ENCODE peak calls at places on chromosomes 11 and 22, in eight cellular contexts. One of them, this sample, is unnamed.

GRCh38 chr22:38262051-38262795 is 10.6 kb downstream of the TMEM184B start:
- DNase-seq in body of pancreas: peak; percentile 71
- DNase-seq in kidney epithelial cell: no peak
- DNase-seq in CD4-positive, alpha-beta memory T cell: peak; percentile 30
- DNase-seq in cardiac muscle cell: no peak
- DNase-seq in PC-3: peak; percentile 42
- DNase-seq in NB4: peak; percentile 59
- DNase-seq in fibroblast of mammary gland: peak; percentile 70
- DNase-seq in this sample: peak; percentile 79

GRCh38 chr22:49297286-49297870 is 530.3 kb downstream of the BRD1 start:
- DNase-seq in kidney epithelial cell: no peak
- DNase-seq in CD4-positive, alpha-beta memory T cell: no peak
- DNase-seq in fibroblast of mammary gland: no peak
- DNase-seq in body of pancreas: no peak
- DNase-seq in PC-3: no peak
- DNase-seq in NB4: no peak
- DNase-seq in cardiac muscle cell: no peak
- DNase-seq in this sample: no peak

GRCh38 chr11:133228406-133229330 is 303.6 kb downstream of the OPCML start:
- DNase-seq in body of pancreas: peak; percentile 21
- DNase-seq in fibroblast of mammary gland: no peak
- DNase-seq in NB4: no peak
- DNase-seq in cardiac muscle cell: no peak
- DNase-seq in PC-3: no peak
- DNase-seq in CD4-positive, alpha-beta memory T cell: no peak
- DNase-seq in kidney epithelial cell: no peak
- DNase-seq in this sample: no peak

GRCh38 chr22:48090332-48090672 is 1327.9 kb downstream of the TBC1D22A start:
- DNase-seq in CD4-positive, alpha-beta memory T cell: no peak
- DNase-seq in fibroblast of mammary gland: no peak
- DNase-seq in NB4: no peak
- DNase-seq in body of pancreas: no peak
- DNase-seq in cardiac muscle cell: no peak
- DNase-seq in kidney epithelial cell: no peak
- DNase-seq in PC-3: no peak
- DNase-seq in this sample: no peak

GRCh38 chr11:57941875-57942274 is 81.8 kb upstream of the OR9Q1 start:
- DNase-seq in cardiac muscle cell: no peak
- DNase-seq in CD4-positive, alpha-beta memory T cell: no peak
- DNase-seq in fibroblast of mammary gland: no peak
- DNase-seq in NB4: no peak
- DNase-seq in kidney epithelial cell: no peak
- DNase-seq in body of pancreas: no peak
- DNase-seq in PC-3: no peak
- DNase-seq in this sample: peak; percentile 22

GRCh38 chr11:2074266-2074825 is 64.8 kb downstream of the IGF2 start:
- DNase-seq in CD4-positive, alpha-beta memory T cell: no peak
- DNase-seq in PC-3: no peak
- DNase-seq in kidney epithelial cell: no peak
- DNase-seq in body of pancreas: no peak
- DNase-seq in fibroblast of mammary gland: no peak
- DNase-seq in NB4: peak; percentile 43
- DNase-seq in cardiac muscle cell: no peak
- DNase-seq in this sample: peak; percentile 50

GRCh38 chr11:128195057-128195751 is 392.2 kb downstream of the ETS1 start:
- DNase-seq in kidney epithelial cell: no peak
- DNase-seq in CD4-positive, alpha-beta memory T cell: peak; percentile 70
- DNase-seq in cardiac muscle cell: peak; percentile 64
- DNase-seq in body of pancreas: no peak
- DNase-seq in PC-3: no peak
- DNase-seq in NB4: peak; percentile 77
- DNase-seq in fibroblast of mammary gland: no peak
- DNase-seq in this sample: no peak

GRCh38 chr11:120168960-120169681 is 31.2 kb upstream of the TRIM29 start:
- DNase-seq in cardiac muscle cell: peak; percentile 79
- DNase-seq in kidney epithelial cell: no peak
- DNase-seq in NB4: peak; percentile 70
- DNase-seq in body of pancreas: peak; percentile 67
- DNase-seq in CD4-positive, alpha-beta memory T cell: peak; percentile 39
- DNase-seq in PC-3: peak; percentile 77
- DNase-seq in fibroblast of mammary gland: peak; percentile 50
- DNase-seq in this sample: peak; percentile 77

GRCh38 chr22:36510966-36511881 is 4.4 kb upstream of the FOXRED2 start:
- DNase-seq in body of pancreas: peak; percentile 32
- DNase-seq in kidney epithelial cell: peak; percentile 50
- DNase-seq in fibroblast of mammary gland: peak; percentile 59
- DNase-seq in cardiac muscle cell: peak; percentile 69
- DNase-seq in NB4: peak; percentile 55
- DNase-seq in PC-3: peak; percentile 42
- DNase-seq in CD4-positive, alpha-beta memory T cell: no peak
- DNase-seq in this sample: peak; percentile 62

GRCh38 chr11:64007629-64008282 is 21.5 kb downstream of the OTUB1 start:
- DNase-seq in PC-3: no peak
- DNase-seq in body of pancreas: peak; percentile 89
- DNase-seq in cardiac muscle cell: peak; percentile 63
- DNase-seq in kidney epithelial cell: no peak
- DNase-seq in CD4-positive, alpha-beta memory T cell: no peak
- DNase-seq in NB4: no peak
- DNase-seq in fibroblast of mammary gland: peak; percentile 27
- DNase-seq in this sample: peak; percentile 21

GRCh38 chr11:104033134-104033533 is 3.3 kb upstream of the DDI1 start:
- DNase-seq in PC-3: peak; percentile 80
- DNase-seq in kidney epithelial cell: peak; percentile 5
- DNase-seq in fibroblast of mammary gland: peak; percentile 77
- DNase-seq in CD4-positive, alpha-beta memory T cell: no peak
- DNase-seq in NB4: no peak
- DNase-seq in cardiac muscle cell: peak; percentile 93
- DNase-seq in body of pancreas: no peak
- DNase-seq in this sample: peak; percentile 84

GRCh38 chr11:3231550-3231850 is 717 bp downstream of the MRGPRE start:
- DNase-seq in fibroblast of mammary gland: no peak
- DNase-seq in kidney epithelial cell: no peak
- DNase-seq in body of pancreas: no peak
- DNase-seq in NB4: no peak
- DNase-seq in PC-3: no peak
- DNase-seq in cardiac muscle cell: no peak
- DNase-seq in CD4-positive, alpha-beta memory T cell: no peak
- DNase-seq in this sample: no peak

GRCh38 chr11:45324459-45324858 is 38.3 kb upstream of the SYT13 start:
- DNase-seq in body of pancreas: no peak
- DNase-seq in CD4-positive, alpha-beta memory T cell: no peak
- DNase-seq in cardiac muscle cell: no peak
- DNase-seq in NB4: no peak
- DNase-seq in kidney epithelial cell: no peak
- DNase-seq in PC-3: no peak
- DNase-seq in fibroblast of mammary gland: no peak
- DNase-seq in this sample: no peak

GRCh38 chr22:50260801-50261614 is 475 bp downstream of the MAPK12 start:
- DNase-seq in kidney epithelial cell: no peak
- DNase-seq in body of pancreas: peak; percentile 51
- DNase-seq in fibroblast of mammary gland: peak; percentile 64
- DNase-seq in CD4-positive, alpha-beta memory T cell: no peak
- DNase-seq in PC-3: peak; percentile 50
- DNase-seq in NB4: peak; percentile 76
- DNase-seq in cardiac muscle cell: peak; percentile 76
- DNase-seq in this sample: peak; percentile 73

GRCh38 chr22:50262460-50262911 is 1.0 kb upstream of the MAPK12 start:
- DNase-seq in fibroblast of mammary gland: peak; percentile 10
- DNase-seq in cardiac muscle cell: no peak
- DNase-seq in CD4-positive, alpha-beta memory T cell: no peak
- DNase-seq in PC-3: peak; percentile 43
- DNase-seq in NB4: peak; percentile 57
- DNase-seq in kidney epithelial cell: no peak
- DNase-seq in body of pancreas: no peak
- DNase-seq in this sample: peak; percentile 64

GRCh38 chr22:32469799-32470212 is 4.8 kb upstream of the FBXO7 start:
- DNase-seq in CD4-positive, alpha-beta memory T cell: no peak
- DNase-seq in fibroblast of mammary gland: peak; percentile 85
- DNase-seq in NB4: peak; percentile 23
- DNase-seq in kidney epithelial cell: no peak
- DNase-seq in PC-3: peak; percentile 29
- DNase-seq in body of pancreas: peak; percentile 14
- DNase-seq in cardiac muscle cell: peak; percentile 50
- DNase-seq in this sample: peak; percentile 59

GRCh38 chr11:124174001-124174400 is 9.1 kb upstream of the OR10D3 start:
- DNase-seq in body of pancreas: no peak
- DNase-seq in cardiac muscle cell: peak; percentile 75
- DNase-seq in fibroblast of mammary gland: peak; percentile 59
- DNase-seq in PC-3: peak; percentile 78
- DNase-seq in NB4: peak; percentile 23
- DNase-seq in kidney epithelial cell: peak; percentile 72
- DNase-seq in CD4-positive, alpha-beta memory T cell: no peak
- DNase-seq in this sample: peak; percentile 74

GRCh38 chr22:48644108-48644507 is 1183.6 kb downstream of the BRD1 start:
- DNase-seq in cardiac muscle cell: no peak
- DNase-seq in CD4-positive, alpha-beta memory T cell: no peak
- DNase-seq in body of pancreas: no peak
- DNase-seq in kidney epithelial cell: no peak
- DNase-seq in PC-3: no peak
- DNase-seq in fibroblast of mammary gland: no peak
- DNase-seq in NB4: peak; percentile 89
- DNase-seq in this sample: no peak

DNA sequence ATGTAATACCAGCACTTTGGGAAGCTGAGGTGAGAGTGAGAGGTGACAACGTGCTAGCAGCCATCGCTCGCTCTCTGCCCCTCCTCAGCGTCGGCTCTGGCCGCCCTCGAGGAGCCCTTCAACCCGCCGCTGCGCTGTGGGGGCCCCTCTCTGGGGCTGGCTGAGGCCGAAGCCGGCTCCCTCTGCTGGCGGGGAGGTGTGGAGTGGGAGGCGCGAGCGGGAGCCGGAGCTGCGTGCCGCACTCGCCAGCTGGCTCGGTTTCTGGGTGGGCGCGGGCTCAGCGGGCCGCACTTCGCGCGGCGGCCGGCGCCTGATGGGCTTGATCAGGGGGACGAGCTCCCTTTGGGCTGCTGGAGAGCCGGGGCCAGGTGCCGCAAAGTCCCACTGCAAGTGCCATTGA is 98.9 kb upstream of the UBASH3B start:
- DNase-seq in PC-3: no peak
- DNase-seq in cardiac muscle cell: peak; percentile 43
- DNase-seq in CD4-positive, alpha-beta memory T cell: no peak
- DNase-seq in NB4: no peak
- DNase-seq in kidney epithelial cell: no peak
- DNase-seq in fibroblast of mammary gland: no peak
- DNase-seq in body of pancreas: peak; percentile 16
- DNase-seq in this sample: peak; percentile 6
- H3K4me3 ChIP-seq in PC-3: no peak overlapping the region
- H3K4me3 ChIP-seq in cardiac muscle cell: no peak overlapping the region
- H3K4me3 ChIP-seq in CD4-positive, alpha-beta memory T cell: no peak overlapping the region
- H3K4me3 ChIP-seq in NB4: no peak overlapping the region
- H3K4me3 ChIP-seq in kidney epithelial cell: peak overlapping the region; percentile 22
- H3K4me3 ChIP-seq in fibroblast of mammary gland: no peak overlapping the region
- H3K4me3 ChIP-seq in body of pancreas: no peak overlapping the region
- H3K4me3 ChIP-seq in this sample: no peak overlapping the region

GRCh38 chr22:42365942-42366660 is 66.1 kb downstream of the NFAM1 start:
- DNase-seq in body of pancreas: no peak
- DNase-seq in CD4-positive, alpha-beta memory T cell: no peak
- DNase-seq in PC-3: no peak
- DNase-seq in fibroblast of mammary gland: no peak
- DNase-seq in cardiac muscle cell: no peak
- DNase-seq in NB4: no peak
- DNase-seq in kidney epithelial cell: no peak
- DNase-seq in this sample: no peak
- H3K4me3 ChIP-seq in body of pancreas: no peak overlapping the region
- H3K4me3 ChIP-seq in CD4-positive, alpha-beta memory T cell: no peak overlapping the region
- H3K4me3 ChIP-seq in PC-3: no peak overlapping the region
- H3K4me3 ChIP-seq in fibroblast of mammary gland: no peak overlapping the region
- H3K4me3 ChIP-seq in cardiac muscle cell: no peak overlapping the region
- H3K4me3 ChIP-seq in NB4: no peak overlapping the region
- H3K4me3 ChIP-seq in kidney epithelial cell: no peak overlapping the region
- H3K4me3 ChIP-seq in this sample: no peak overlapping the region

GRCh38 chr22:23288301-23289129 is 108.2 kb downstream of the BCR start:
- DNase-seq in body of pancreas: no peak
- DNase-seq in CD4-positive, alpha-beta memory T cell: no peak
- DNase-seq in PC-3: no peak
- DNase-seq in NB4: no peak
- DNase-seq in kidney epithelial cell: no peak
- DNase-seq in fibroblast of mammary gland: no peak
- DNase-seq in cardiac muscle cell: no peak
- DNase-seq in this sample: no peak
- H3K4me3 ChIP-seq in body of pancreas: no peak overlapping the region
- H3K4me3 ChIP-seq in CD4-positive, alpha-beta memory T cell: no peak overlapping the region
- H3K4me3 ChIP-seq in PC-3: no peak overlapping the region
- H3K4me3 ChIP-seq in NB4: no peak overlapping the region
- H3K4me3 ChIP-seq in kidney epithelial cell: no peak overlapping the region
- H3K4me3 ChIP-seq in fibroblast of mammary gland: no peak overlapping the region
- H3K4me3 ChIP-seq in cardiac muscle cell: no peak overlapping the region
- H3K4me3 ChIP-seq in this sample: no peak overlapping the region

GRCh38 chr11:102799656-102800339 is 1.8 kb upstream of the MMP1 start:
- DNase-seq in cardiac muscle cell: peak; percentile 13
- DNase-seq in fibroblast of mammary gland: peak; percentile 70
- DNase-seq in PC-3: no peak
- DNase-seq in CD4-positive, alpha-beta memory T cell: no peak
- DNase-seq in kidney epithelial cell: no peak
- DNase-seq in body of pancreas: no peak
- DNase-seq in NB4: no peak
- DNase-seq in this sample: peak; percentile 14

GRCh38 chr11:102800774-102801173 is 2.8 kb upstream of the MMP1 start:
- DNase-seq in fibroblast of mammary gland: no peak
- DNase-seq in PC-3: no peak
- DNase-seq in cardiac muscle cell: no peak
- DNase-seq in kidney epithelial cell: no peak
- DNase-seq in CD4-positive, alpha-beta memory T cell: no peak
- DNase-seq in NB4: no peak
- DNase-seq in body of pancreas: no peak
- DNase-seq in this sample: no peak

GRCh38 chr11:102802341-102802740 is 4.4 kb upstream of the MMP1 start:
- DNase-seq in NB4: no peak
- DNase-seq in PC-3: peak; percentile 91
- DNase-seq in cardiac muscle cell: peak; percentile 66
- DNase-seq in CD4-positive, alpha-beta memory T cell: no peak
- DNase-seq in kidney epithelial cell: no peak
- DNase-seq in fibroblast of mammary gland: peak; percentile 92
- DNase-seq in body of pancreas: no peak
- DNase-seq in this sample: peak; percentile 71

GRCh38 chr11:102794382-102794781 is 3.6 kb downstream of the MMP1 start:
- DNase-seq in cardiac muscle cell: peak; percentile 30
- DNase-seq in NB4: peak; percentile 58
- DNase-seq in CD4-positive, alpha-beta memory T cell: no peak
- DNase-seq in kidney epithelial cell: no peak
- DNase-seq in PC-3: peak; percentile 60
- DNase-seq in body of pancreas: no peak
- DNase-seq in fibroblast of mammary gland: peak; percentile 41
- DNase-seq in this sample: peak; percentile 32

DNA sequence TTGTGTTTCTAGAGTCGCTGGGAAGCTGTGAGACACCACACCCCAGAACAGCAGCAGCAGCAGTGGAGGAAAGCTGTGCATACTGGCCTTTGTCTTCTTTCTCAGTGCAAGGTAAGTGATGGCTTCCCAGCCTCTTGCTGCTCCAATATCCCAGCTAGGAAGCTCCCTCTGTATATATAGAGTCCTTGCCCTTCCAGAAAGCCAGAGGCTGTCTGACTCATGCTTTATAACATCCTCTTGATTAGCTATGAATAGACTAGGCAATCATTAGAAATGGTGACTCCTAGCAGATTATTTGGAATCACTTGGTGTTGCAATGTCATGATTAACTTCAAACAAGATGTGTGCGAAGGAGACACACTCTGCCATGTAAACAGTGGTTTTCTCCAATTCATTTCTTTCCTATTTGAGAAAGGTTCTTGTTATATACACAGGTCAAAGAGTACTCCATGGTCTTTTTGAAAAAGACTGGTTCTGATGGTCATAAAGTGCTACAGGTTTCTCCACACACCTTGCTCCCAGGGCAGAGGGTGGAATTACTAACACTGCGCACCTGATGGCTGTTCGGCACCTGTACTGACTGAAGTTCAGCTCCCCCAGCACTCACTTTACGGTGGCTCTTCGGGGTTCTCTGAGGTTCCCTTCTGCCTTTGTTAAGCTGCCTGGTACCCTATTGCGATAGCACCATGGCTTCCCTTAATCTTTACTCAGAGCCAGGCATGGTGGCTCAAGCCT is at the start of gene MMP1:
- DNase-seq in body of pancreas: no peak
- DNase-seq in cardiac muscle cell: peak; percentile 28
- DNase-seq in kidney epithelial cell: peak; percentile 47
- DNase-seq in NB4: no peak
- DNase-seq in CD4-positive, alpha-beta memory T cell: no peak
- DNase-seq in fibroblast of mammary gland: peak; percentile 85
- DNase-seq in PC-3: peak; percentile 98
- DNase-seq in this sample: peak; percentile 94
- H3K4me3 ChIP-seq in body of pancreas: no peak within 1 kb of the TSS
- H3K4me3 ChIP-seq in cardiac muscle cell: no peak within 1 kb of the TSS
- H3K4me3 ChIP-seq in kidney epithelial cell: no peak within 1 kb of the TSS
- H3K4me3 ChIP-seq in NB4: no peak within 1 kb of the TSS
- H3K4me3 ChIP-seq in CD4-positive, alpha-beta memory T cell: no peak within 1 kb of the TSS
- H3K4me3 ChIP-seq in fibroblast of mammary gland: no peak within 1 kb of the TSS
- H3K4me3 ChIP-seq in PC-3: no peak within 1 kb of the TSS
- H3K4me3 ChIP-seq in this sample: no peak within 1 kb of the TSS